ENCODE peak calls at places on chromosome 15, in five cellular contexts. T, Q, O, N and V are unnamed samples.
A peak's percentile ranks its signal among the peaks of the same experiment; 100 is the strongest.

GRCh38 chr15:96052572-96053038 is 277.9 kb upstream of the NR2F2 start:
- DNase-seq in T (no peak), N (no peak), Q (no peak), O (no peak), V (no peak)

GRCh38 chr15:98981851-98982722 is 25.5 kb downstream of the PGPEP1L start:
- DNase-seq in O (no peak), N (no peak), Q (no peak), T (no peak), V (no peak)

GRCh38 chr15:51600114-51600513 is 22.5 kb downstream of the DMXL2 start:
- DNase-seq in O (no peak), T (no peak), N (no peak), Q (peak; percentile 91), V (peak; percentile 69)

GRCh38 chr15:50544368-50544767 is 2.1 kb downstream of the USP50 start:
- DNase-seq in O (no peak), T (no peak), N (no peak), Q (no peak), V (no peak)

GRCh38 chr15:101684384-101684783 is 32.2 kb upstream of the TM2D3 start:
- DNase-seq in T (no peak), O (peak; percentile 20), Q (no peak), N (no peak), V (peak; percentile 99)

GRCh38 chr15:69873807-69874206 is 223.9 kb downstream of the TLE3 start:
- DNase-seq in Q (no peak), T (no peak), N (no peak), O (no peak), V (no peak)

GRCh38 chr15:29636140-29636539 is 186.1 kb downstream of the TJP1 start:
- DNase-seq in Q (no peak), O (no peak), T (no peak), N (peak; percentile 95), V (no peak)

GRCh38 chr15:87722941-87723691 is 533.4 kb downstream of the NTRK3 start:
- DNase-seq in Q (no peak), T (no peak), O (no peak), N (no peak), V (no peak)

GRCh38 chr15:60096157-60096556 is 92.0 kb downstream of the FOXB1 start:
- DNase-seq in Q (no peak), T (no peak), N (no peak), O (no peak), V (no peak)

GRCh38 chr15:67177750-67178149 is 76.7 kb downstream of the AAGAB start:
- DNase-seq in N (no peak), T (no peak), Q (no peak), O (no peak), V (no peak)

GRCh38 chr15:77665530-77666295 is 33.0 kb upstream of the LINGO1 start:
- DNase-seq in N (no peak), O (no peak), Q (no peak), T (no peak), V (no peak)

GRCh38 chr15:89074402-89075012 is 13.7 kb upstream of the ABHD2 start:
- DNase-seq in N (no peak), O (no peak), T (no peak), Q (no peak), V (no peak)

GRCh38 chr15:50229336-50229735 is 36.2 kb downstream of the HDC start:
- DNase-seq in Q (no peak), N (no peak), T (no peak), O (no peak), V (no peak)

GRCh38 chr15:41982133-41982930 is 10.0 kb upstream of the EHD4 start:
- DNase-seq in O (no peak), N (no peak), Q (no peak), T (no peak), V (no peak)

GRCh38 chr15:83733206-83733605 is 79.3 kb downstream of the ADAMTSL3 start:
- DNase-seq in N (no peak), T (no peak), Q (peak; percentile 32), O (no peak), V (peak; percentile 98)

GRCh38 chr15:25182098-25182478 is 227.3 kb downstream of the SNRPN start:
- DNase-seq in T (no peak), Q (no peak), N (no peak), O (no peak), V (no peak)

GRCh38 chr15:32676095-32676643 is 34.7 kb downstream of the SCG5 start:
- DNase-seq in N (no peak), Q (no peak), O (no peak), T (no peak), V (no peak)

GRCh38 chr15:20357139-20358065 is 184.2 kb downstream of the GOLGA6L6 start:
- DNase-seq in O (no peak), Q (no peak), N (peak; percentile 12), T (no peak), V (no peak)

DNA sequence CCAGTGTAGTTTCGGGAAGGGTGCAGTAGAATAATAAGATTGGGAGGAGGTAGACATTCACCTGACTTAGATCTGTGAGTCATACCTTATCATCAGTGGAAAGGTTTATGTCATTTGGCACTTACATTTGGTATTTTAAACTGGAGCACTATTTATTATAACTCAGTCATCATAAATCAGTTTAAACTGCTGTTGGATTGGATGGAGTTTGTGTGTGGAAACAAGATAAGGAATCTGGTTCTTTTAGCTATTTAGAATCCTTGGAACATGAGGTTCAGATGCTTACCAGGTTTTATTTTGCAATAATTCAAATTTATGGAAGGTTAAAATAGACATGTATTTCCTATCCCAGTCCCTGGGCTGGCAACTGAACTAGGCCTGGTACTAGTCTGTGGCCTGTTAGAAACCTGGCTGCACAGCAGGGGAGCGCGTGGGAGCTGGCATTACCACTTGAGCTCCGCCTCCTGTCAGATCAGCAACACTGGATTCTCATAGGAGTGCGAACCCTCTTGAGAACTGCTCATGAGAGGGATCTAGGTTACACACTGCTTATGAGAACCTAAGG is 34.5 kb downstream of the ZFAND6 start:
- DNase-seq in T (no peak), N (peak; percentile 57), O (no peak), Q (no peak), V (no peak)
- H3K27ac ChIP-seq in T (no peak overlapping the region), N (peak overlapping the region; percentile 57), O (no peak overlapping the region), Q (no peak overlapping the region), V (peak overlapping the region; percentile 40)

GRCh38 chr15:76056931-76057330 is 2.9 kb upstream of the TMEM266 start:
- DNase-seq in Q (no peak), O (no peak), N (no peak), T (no peak), V (peak; percentile 86)
- H3K27me3 ChIP-seq in Q (peaks cover 9% of the 10 kb centered on the region), O (peaks cover 32% of the 10 kb centered on the region), N (peaks cover 3% of the 10 kb centered on the region), T (peaks cover 26% of the 10 kb centered on the region), V (peaks cover 39% of the 10 kb centered on the region)

GRCh38 chr15:65337436-65338070 is 33.1 kb downstream of the RNU5B-1 start:
- DNase-seq in N (no peak), T (no peak), O (no peak), Q (no peak), V (no peak)

GRCh38 chr15:65339436-65339835 is 35.0 kb downstream of the RNU5B-1 start:
- DNase-seq in N (no peak), O (no peak), Q (no peak), T (no peak), V (no peak)

GRCh38 chr15:65339926-65340325 is 35.4 kb downstream of the RNU5B-1 start:
- DNase-seq in Q (no peak), N (no peak), T (no peak), O (no peak), V (no peak)

GRCh38 chr15:65338366-65338765 is 33.9 kb downstream of the RNU5B-1 start:
- DNase-seq in O (no peak), Q (no peak), T (no peak), N (no peak), V (no peak)

GRCh38 chr15:65338823-65339222 is 34.3 kb downstream of the RNU5B-1 start:
- DNase-seq in Q (no peak), N (no peak), O (no peak), T (no peak), V (no peak)
- H3K4me1 ChIP-seq in Q (no peaks in the 10 kb centered on the region), N (no peaks in the 10 kb centered on the region), O (no peaks in the 10 kb centered on the region), T (no peaks in the 10 kb centered on the region), V (no peaks in the 10 kb centered on the region)

DNA sequence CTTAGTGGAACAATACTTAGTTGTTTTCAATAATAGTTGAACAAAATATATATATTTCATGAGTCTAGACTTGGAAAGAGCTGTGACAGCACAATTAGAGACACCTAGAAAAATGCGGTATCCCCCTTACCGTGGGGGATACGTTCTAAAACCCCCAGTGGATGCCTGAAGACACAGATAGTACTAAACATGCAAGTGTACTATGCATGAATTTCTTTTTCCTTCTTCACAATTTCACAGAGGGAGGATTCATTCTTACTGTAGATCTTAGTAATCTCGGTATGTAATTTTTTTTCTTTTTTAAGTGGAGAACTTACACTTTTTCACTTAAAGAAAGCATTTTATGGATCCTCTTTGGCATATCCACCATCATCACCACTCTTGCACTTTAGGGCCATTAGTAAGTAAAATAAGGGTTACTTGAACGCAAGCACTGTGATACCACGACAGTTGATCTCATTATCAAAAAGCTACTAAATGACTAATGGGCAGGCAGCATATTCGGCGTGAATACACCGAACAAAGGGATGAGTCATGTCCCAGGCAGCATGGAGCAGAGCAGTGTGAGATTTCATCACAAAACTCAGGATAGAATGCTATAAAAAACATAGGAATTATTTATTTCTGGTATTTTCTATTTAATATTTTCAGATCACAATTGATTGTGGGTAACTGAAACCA is 72.3 kb upstream of the ZNF280D start:
- DNase-seq in O (peak; percentile 48), Q (peak; percentile 65), T (no peak), N (no peak), V (peak; percentile 86)
- H3K27ac ChIP-seq in O (no peak overlapping the region), Q (peak overlapping the region; percentile 33), T (no peak overlapping the region), N (no peak overlapping the region), V (peak overlapping the region; percentile 11)

GRCh38 chr15:68823561-68823960 is 2.9 kb upstream of the ANP32A start:
- DNase-seq in N (no peak), T (no peak), O (no peak), Q (no peak), V (no peak)
- H3K27me3 ChIP-seq in N (no peaks in the 10 kb centered on the region), T (no peaks in the 10 kb centered on the region), O (no peaks in the 10 kb centered on the region), Q (no peaks in the 10 kb centered on the region), V (peaks cover 3% of the 10 kb centered on the region)

GRCh38 chr15:97979131-97979502 is 18.6 kb downstream of the ARRDC4 start:
- DNase-seq in T (no peak), O (no peak), N (no peak), Q (no peak), V (no peak)

GRCh38 chr15:97978408-97979130 is 18.1 kb downstream of the ARRDC4 start:
- DNase-seq in T (no peak), Q (no peak), N (peak; percentile 75), O (no peak), V (no peak)

GRCh38 chr15:97984157-97984556 is 23.7 kb downstream of the ARRDC4 start:
- DNase-seq in N (no peak), Q (no peak), O (no peak), T (no peak), V (no peak)

GRCh38 chr15:97981758-97982157 is 21.3 kb downstream of the ARRDC4 start:
- DNase-seq in T (no peak), N (no peak), Q (no peak), O (no peak), V (no peak)

GRCh38 chr15:97981058-97981457 is 20.6 kb downstream of the ARRDC4 start:
- DNase-seq in T (no peak), Q (no peak), N (no peak), O (no peak), V (no peak)
- H3K4me1 ChIP-seq in T (peaks cover 10% of the 10 kb centered on the region), Q (no peaks in the 10 kb centered on the region), N (peaks cover 47% of the 10 kb centered on the region), O (no peaks in the 10 kb centered on the region), V (peaks cover 14% of the 10 kb centered on the region)

DNA sequence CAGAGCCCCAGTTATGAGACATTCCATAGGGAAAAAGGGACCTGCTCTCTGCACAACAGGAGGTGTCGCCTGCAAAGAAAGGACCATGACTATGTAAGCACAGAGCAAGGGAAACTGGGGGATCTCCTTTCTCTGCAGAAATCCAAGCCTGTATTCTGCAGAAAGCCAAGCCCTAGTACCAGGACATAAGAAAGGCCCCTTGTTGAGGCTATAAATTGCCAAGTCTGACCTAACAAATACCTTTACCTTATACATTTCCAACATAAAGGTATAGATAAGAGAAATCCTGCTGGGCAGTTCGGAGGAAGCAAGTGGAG is 10.0 kb downstream of the ISLR2 start:
- DNase-seq in N (no peak), O (no peak), T (no peak), Q (no peak), V (no peak)
- H3K27ac ChIP-seq in N (no peak overlapping the region), O (no peak overlapping the region), T (no peak overlapping the region), Q (no peak overlapping the region), V (no peak overlapping the region)